ENCODE peak calls at places on chromosome 10, in five cellular contexts. O is RWPE2; J is fibroblast of gingiva; V is stimulated activated CD4-positive, alpha-beta T cell treated with anti-CD3 and anti-CD28 coated beads, Interleukin-4, amount 100 ng/mL, for 1 hour; X is NCI-H2227 treated with DMSO at 0.1 percent for 48 hours. N is an unnamed sample.
A peak's percentile ranks its signal among the peaks of the same experiment; 100 is the strongest.

GRCh38 chr10:46263831-46264268 is 22.9 kb upstream of the ANTXRL start:
- DNase-seq in O (no peak), J (no peak), V (no peak), X (no peak), N (no peak)

GRCh38 chr10:130807096-130807495 is 504.4 kb downstream of the TCERG1L start:
- DNase-seq in O (no peak), J (no peak), V (no peak), X (no peak), N (no peak)

GRCh38 chr10:86613096-86613495 is 41.3 kb upstream of the OPN4 start:
- DNase-seq in O (no peak), J (no peak), V (no peak), X (no peak), N (no peak)

GRCh38 chr10:15335500-15335899 is 35.6 kb downstream of the FAM171A1 start:
- DNase-seq in O (no peak), J (no peak), V (no peak), X (no peak), N (no peak)

GRCh38 chr10:13633689-13634088 is 46.9 kb downstream of the PRPF18 start:
- DNase-seq in O (no peak), J (peak; percentile 95), V (no peak), X (no peak), N (no peak)

GRCh38 chr10:78390051-78390450 is 356.4 kb downstream of the RPS24 start:
- DNase-seq in O (no peak), J (no peak), V (no peak), X (no peak), N (no peak)

GRCh38 chr10:11018426-11018818 is 750 bp downstream of the CELF2 start:
- DNase-seq in O (no peak), J (no peak), V (peak; percentile 14), X (no peak), N (no peak)

GRCh38 chr10:89373916-89374711 is 3.7 kb upstream of the IFIT1B start:
- DNase-seq in O (no peak), J (peak; percentile 99), V (no peak), X (no peak), N (peak; percentile 53)

GRCh38 chr10:86257683-86258082 is 108.9 kb downstream of the GRID1 start:
- DNase-seq in O (no peak), J (no peak), V (no peak), X (no peak), N (no peak)

GRCh38 chr10:101749033-101749432 is 26.9 kb downstream of the FGF8 start:
- DNase-seq in O (no peak), J (no peak), V (no peak), X (no peak), N (no peak)

GRCh38 chr10:118340486-118340885 is 1.6 kb downstream of the FAM204A start:
- DNase-seq in O (no peak), J (no peak), V (no peak), X (no peak), N (no peak)

GRCh38 chr10:23106508-23106907 is 11.1 kb downstream of the MSRB2 start:
- DNase-seq in O (no peak), J (no peak), V (no peak), X (no peak), N (no peak)

GRCh38 chr10:78292987-78293865 is 259.6 kb downstream of the RPS24 start:
- DNase-seq in O (no peak), J (no peak), V (no peak), X (no peak), N (no peak)

GRCh38 chr10:131451407-131452015 is 140.0 kb upstream of the TCERG1L start:
- DNase-seq in O (no peak), J (no peak), V (no peak), X (no peak), N (no peak)

GRCh38 chr10:69315100-69315542 is 36.8 kb downstream of the HK1 start:
- DNase-seq in O (no peak), J (no peak), V (no peak), X (no peak), N (no peak)

GRCh38 chr10:22544325-22545068 is 169.9 kb downstream of the PIP4K2A start:
- DNase-seq in O (no peak), J (no peak), V (no peak), X (no peak), N (no peak)

GRCh38 chr10:29667191-29667590 is 32.4 kb upstream of the SVIL start:
- DNase-seq in O (no peak), J (no peak), V (no peak), X (no peak), N (no peak)

GRCh38 chr10:80504158-80504811 is 33.4 kb upstream of the SH2D4B start:
- DNase-seq in O (no peak), J (no peak), V (no peak), X (no peak), N (no peak)

GRCh38 chr10:132548106-132548823 is 10.7 kb downstream of the INPP5A start:
- DNase-seq in O (no peak), J (no peak), V (no peak), X (no peak), N (no peak)

GRCh38 chr10:89588671-89589070 is 53.3 kb upstream of the SLC16A12 start:
- DNase-seq in O (no peak), J (peak; percentile 53), V (no peak), X (no peak), N (no peak)

GRCh38 chr10:100157140-100157539 is 28.7 kb downstream of the ERLIN1 start:
- DNase-seq in O (no peak), J (no peak), V (no peak), X (no peak), N (no peak)

GRCh38 chr10:132448248-132448731 is 51.3 kb downstream of the PWWP2B start:
- DNase-seq in O (peak; percentile 92), J (peak; percentile 84), V (peak; percentile 50), X (no peak), N (peak; percentile 55)

GRCh38 chr10:80324086-80324485 is 32.5 kb downstream of the DYDC1 start:
- DNase-seq in O (no peak), J (no peak), V (no peak), X (no peak), N (no peak)

GRCh38 chr10:24691113-24691512 is 32.6 kb downstream of the ARHGAP21 start:
- DNase-seq in O (no peak), J (peak; percentile 85), V (no peak), X (no peak), N (no peak)

GRCh38 chr10:126935263-126935946 is 30.2 kb downstream of the DOCK1 start:
- DNase-seq in O (no peak), J (no peak), V (no peak), X (no peak), N (no peak)

GRCh38 chr10:105868935-105869334 is 1227.8 kb downstream of the SORCS3 start:
- DNase-seq in O (no peak), J (no peak), V (no peak), X (no peak), N (no peak)

GRCh38 chr10:35208536-35208935 is 81.9 kb downstream of the CREM start:
- DNase-seq in O (no peak), J (no peak), V (no peak), X (no peak), N (no peak)

GRCh38 chr10:86958831-86959736 is 685 bp downstream of the SNCG start:
- DNase-seq in O (no peak), J (no peak), V (no peak), X (no peak), N (peak; percentile 51)

GRCh38 chr10:31602541-31603244 is 283.7 kb downstream of the ZEB1 start:
- DNase-seq in O (no peak), J (peak; percentile 89), V (no peak), X (peak; percentile 63), N (no peak)

GRCh38 chr10:10891437-10891836 is 126.2 kb upstream of the CELF2 start:
- DNase-seq in O (no peak), J (peak; percentile 91), V (no peak), X (no peak), N (no peak)

GRCh38 chr10:109928393-109928792 is 5.1 kb upstream of the XPNPEP1 start:
- DNase-seq in O (no peak), J (peak; percentile 61), V (no peak), X (peak; percentile 75), N (no peak)

GRCh38 chr10:91579351-91579985 is 53.4 kb downstream of the PPP1R3C start:
- DNase-seq in O (no peak), J (peak; percentile 83), V (no peak), X (no peak), N (no peak)

GRCh38 chr10:132696728-132697567 is 89.0 kb downstream of the NKX6-2 start:
- DNase-seq in O (peak; percentile 44), J (no peak), V (no peak), X (no peak), N (no peak)

GRCh38 chr10:43123361-43124093 is 14.7 kb upstream of the CSGALNACT2 start:
- DNase-seq in O (no peak), J (no peak), V (no peak), X (no peak), N (no peak)

GRCh38 chr10:38094923-38095574 is 912 bp downstream of the ZNF37A start:
- DNase-seq in O (no peak), J (peak; percentile 6), V (no peak), X (no peak), N (no peak)

GRCh38 chr10:7787150-7787856 is 490 bp downstream of the KIN start:
- DNase-seq in O (no peak), J (no peak), V (no peak), X (no peak), N (peak; percentile 3)

GRCh38 chr10:73553316-73553715 is 37.8 kb downstream of the USP54 start:
- DNase-seq in O (no peak), J (no peak), V (no peak), X (no peak), N (no peak)